ENCODE peak calls at places on chromosome 1, in six cellular contexts. One of them, this sample, is unnamed.
A peak's percentile ranks its signal among the peaks of the same experiment; 100 is the strongest.

GRCh38 chr1:227661495-227661894 is 73.6 kb downstream of the JMJD4 start:
- DNase-seq in psoas muscle: no peak
- DNase-seq in mesendoderm: peak; percentile 45
- DNase-seq in ascending aorta: no peak
- DNase-seq in naive thymus-derived CD4-positive, alpha-beta T cell: no peak
- DNase-seq in adipocyte: no peak
- DNase-seq in this sample: no peak

GRCh38 chr1:156491151-156491949 is 9.2 kb downstream of the MEF2D start:
- DNase-seq in psoas muscle: peak; percentile 56
- DNase-seq in adipocyte: no peak
- DNase-seq in mesendoderm: peak; percentile 45
- DNase-seq in naive thymus-derived CD4-positive, alpha-beta T cell: no peak
- DNase-seq in ascending aorta: no peak
- DNase-seq in this sample: no peak

GRCh38 chr1:233689748-233690254 is 75.9 kb downstream of the KCNK1 start:
- DNase-seq in mesendoderm: no peak
- DNase-seq in naive thymus-derived CD4-positive, alpha-beta T cell: no peak
- DNase-seq in ascending aorta: no peak
- DNase-seq in psoas muscle: no peak
- DNase-seq in adipocyte: no peak
- DNase-seq in this sample: no peak

GRCh38 chr1:115476616-115477015 is 138.6 kb upstream of the NGF start:
- DNase-seq in ascending aorta: no peak
- DNase-seq in naive thymus-derived CD4-positive, alpha-beta T cell: no peak
- DNase-seq in adipocyte: no peak
- DNase-seq in psoas muscle: no peak
- DNase-seq in mesendoderm: peak; percentile 22
- DNase-seq in this sample: no peak

GRCh38 chr1:74396942-74397341 is 115.5 kb downstream of the LRRC53 start:
- DNase-seq in adipocyte: no peak
- DNase-seq in ascending aorta: no peak
- DNase-seq in psoas muscle: peak; percentile 59
- DNase-seq in naive thymus-derived CD4-positive, alpha-beta T cell: no peak
- DNase-seq in mesendoderm: no peak
- DNase-seq in this sample: no peak

GRCh38 chr1:183871142-183871541 is 66.2 kb downstream of the RGL1 start:
- DNase-seq in naive thymus-derived CD4-positive, alpha-beta T cell: no peak
- DNase-seq in ascending aorta: no peak
- DNase-seq in mesendoderm: peak; percentile 44
- DNase-seq in psoas muscle: no peak
- DNase-seq in adipocyte: peak; percentile 48
- DNase-seq in this sample: no peak

GRCh38 chr1:86782482-86782881 is 78.1 kb downstream of the SH3GLB1 start:
- DNase-seq in adipocyte: no peak
- DNase-seq in psoas muscle: no peak
- DNase-seq in naive thymus-derived CD4-positive, alpha-beta T cell: no peak
- DNase-seq in mesendoderm: no peak
- DNase-seq in ascending aorta: no peak
- DNase-seq in this sample: no peak

GRCh38 chr1:101438359-101438758 is 201.5 kb downstream of the S1PR1 start:
- DNase-seq in ascending aorta: no peak
- DNase-seq in naive thymus-derived CD4-positive, alpha-beta T cell: no peak
- DNase-seq in adipocyte: peak; percentile 15
- DNase-seq in mesendoderm: peak; percentile 31
- DNase-seq in psoas muscle: no peak
- DNase-seq in this sample: peak; percentile 8

GRCh38 chr1:162823231-162823630 is 32.7 kb downstream of the HSD17B7 start:
- DNase-seq in mesendoderm: no peak
- DNase-seq in adipocyte: no peak
- DNase-seq in psoas muscle: no peak
- DNase-seq in ascending aorta: no peak
- DNase-seq in naive thymus-derived CD4-positive, alpha-beta T cell: no peak
- DNase-seq in this sample: no peak

GRCh38 chr1:10791117-10791951 is 5.1 kb downstream of the CASZ1 start:
- DNase-seq in adipocyte: no peak
- DNase-seq in psoas muscle: no peak
- DNase-seq in mesendoderm: peak; percentile 22
- DNase-seq in ascending aorta: no peak
- DNase-seq in naive thymus-derived CD4-positive, alpha-beta T cell: no peak
- DNase-seq in this sample: no peak

GRCh38 chr1:94239796-94240195 is 2.4 kb upstream of the ARHGAP29 start:
- DNase-seq in ascending aorta: no peak
- DNase-seq in adipocyte: no peak
- DNase-seq in naive thymus-derived CD4-positive, alpha-beta T cell: no peak
- DNase-seq in psoas muscle: no peak
- DNase-seq in mesendoderm: peak; percentile 8
- DNase-seq in this sample: no peak

GRCh38 chr1:94243665-94244064 is 6.3 kb upstream of the ARHGAP29 start:
- DNase-seq in naive thymus-derived CD4-positive, alpha-beta T cell: no peak
- DNase-seq in adipocyte: no peak
- DNase-seq in psoas muscle: no peak
- DNase-seq in mesendoderm: no peak
- DNase-seq in ascending aorta: no peak
- DNase-seq in this sample: no peak

GRCh38 chr1:94244816-94245215 is 7.4 kb upstream of the ARHGAP29 start:
- DNase-seq in adipocyte: no peak
- DNase-seq in psoas muscle: no peak
- DNase-seq in naive thymus-derived CD4-positive, alpha-beta T cell: no peak
- DNase-seq in mesendoderm: no peak
- DNase-seq in ascending aorta: no peak
- DNase-seq in this sample: no peak

GRCh38 chr1:94237291-94238226 is at the start of gene ARHGAP29:
- DNase-seq in naive thymus-derived CD4-positive, alpha-beta T cell: peak; percentile 6
- DNase-seq in psoas muscle: peak; percentile 92
- DNase-seq in mesendoderm: peak; percentile 95
- DNase-seq in adipocyte: peak; percentile 89
- DNase-seq in ascending aorta: peak; percentile 86
- DNase-seq in this sample: peak; percentile 75

DNA sequence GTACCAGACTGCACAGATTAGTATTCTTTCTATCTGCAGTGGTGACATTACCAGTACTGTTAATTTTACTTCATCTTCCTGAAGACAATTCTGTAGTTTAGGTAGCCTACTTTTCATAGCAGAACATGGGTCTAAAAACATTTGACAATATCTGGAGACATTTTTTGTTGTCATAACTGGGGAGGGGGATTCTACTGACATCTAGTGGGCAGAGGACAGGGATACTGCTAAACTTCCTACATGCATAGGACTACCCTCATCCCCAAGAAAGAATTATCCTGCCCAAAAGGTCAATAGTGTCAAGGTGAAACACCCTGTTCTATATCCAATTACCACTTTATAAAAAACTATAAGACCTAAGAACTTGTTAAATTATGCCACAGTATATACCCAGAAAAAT is 3.4 kb upstream of the ARHGAP29 start:
- DNase-seq in ascending aorta: no peak
- DNase-seq in mesendoderm: peak; percentile 63
- DNase-seq in psoas muscle: no peak
- DNase-seq in adipocyte: no peak
- DNase-seq in naive thymus-derived CD4-positive, alpha-beta T cell: no peak
- DNase-seq in this sample: no peak
- H3K27me3 ChIP-seq in ascending aorta: no peaks in the 10 kb centered on the region
- H3K27me3 ChIP-seq in mesendoderm: no peaks in the 10 kb centered on the region
- H3K27me3 ChIP-seq in psoas muscle: no peaks in the 10 kb centered on the region
- H3K27me3 ChIP-seq in adipocyte: no peaks in the 10 kb centered on the region
- H3K27me3 ChIP-seq in naive thymus-derived CD4-positive, alpha-beta T cell: no peaks in the 10 kb centered on the region
- H3K27me3 ChIP-seq in this sample: peaks cover 37% of the 10 kb centered on the region

GRCh38 chr1:5597171-5597864 is 394.9 kb downstream of the NPHP4 start:
- DNase-seq in psoas muscle: no peak
- DNase-seq in ascending aorta: peak; percentile 42
- DNase-seq in adipocyte: no peak
- DNase-seq in naive thymus-derived CD4-positive, alpha-beta T cell: no peak
- DNase-seq in mesendoderm: no peak
- DNase-seq in this sample: no peak

GRCh38 chr1:5590717-5591116 is 401.5 kb downstream of the NPHP4 start:
- DNase-seq in ascending aorta: no peak
- DNase-seq in adipocyte: no peak
- DNase-seq in mesendoderm: no peak
- DNase-seq in naive thymus-derived CD4-positive, alpha-beta T cell: no peak
- DNase-seq in psoas muscle: no peak
- DNase-seq in this sample: no peak

GRCh38 chr1:5595531-5596170 is 396.6 kb downstream of the NPHP4 start:
- DNase-seq in mesendoderm: no peak
- DNase-seq in adipocyte: no peak
- DNase-seq in naive thymus-derived CD4-positive, alpha-beta T cell: no peak
- DNase-seq in psoas muscle: no peak
- DNase-seq in ascending aorta: peak; percentile 45
- DNase-seq in this sample: no peak

GRCh38 chr1:5596651-5597050 is 395.6 kb downstream of the NPHP4 start:
- DNase-seq in ascending aorta: peak; percentile 50
- DNase-seq in psoas muscle: no peak
- DNase-seq in mesendoderm: no peak
- DNase-seq in naive thymus-derived CD4-positive, alpha-beta T cell: no peak
- DNase-seq in adipocyte: no peak
- DNase-seq in this sample: no peak

GRCh38 chr1:5594056-5594956 is 397.9 kb downstream of the NPHP4 start:
- DNase-seq in psoas muscle: no peak
- DNase-seq in mesendoderm: no peak
- DNase-seq in ascending aorta: no peak
- DNase-seq in naive thymus-derived CD4-positive, alpha-beta T cell: no peak
- DNase-seq in adipocyte: no peak
- DNase-seq in this sample: no peak
- H3K27me3 ChIP-seq in psoas muscle: no peaks in the 10 kb centered on the region
- H3K27me3 ChIP-seq in mesendoderm: no peaks in the 10 kb centered on the region
- H3K27me3 ChIP-seq in ascending aorta: no peaks in the 10 kb centered on the region
- H3K27me3 ChIP-seq in naive thymus-derived CD4-positive, alpha-beta T cell: no peaks in the 10 kb centered on the region
- H3K27me3 ChIP-seq in adipocyte: peaks cover 8% of the 10 kb centered on the region
- H3K27me3 ChIP-seq in this sample: peaks cover 77% of the 10 kb centered on the region

GRCh38 chr1:200028586-200029034 is 1.1 kb downstream of the NR5A2 start:
- DNase-seq in ascending aorta: no peak
- DNase-seq in adipocyte: peak; percentile 42
- DNase-seq in psoas muscle: no peak
- DNase-seq in mesendoderm: peak; percentile 30
- DNase-seq in naive thymus-derived CD4-positive, alpha-beta T cell: no peak
- DNase-seq in this sample: no peak

GRCh38 chr1:200029624-200030074 is 2.1 kb downstream of the NR5A2 start:
- DNase-seq in naive thymus-derived CD4-positive, alpha-beta T cell: no peak
- DNase-seq in psoas muscle: no peak
- DNase-seq in adipocyte: no peak
- DNase-seq in ascending aorta: no peak
- DNase-seq in mesendoderm: no peak
- DNase-seq in this sample: no peak

GRCh38 chr1:200030791-200031190 is 3.3 kb downstream of the NR5A2 start:
- DNase-seq in mesendoderm: no peak
- DNase-seq in adipocyte: no peak
- DNase-seq in psoas muscle: no peak
- DNase-seq in naive thymus-derived CD4-positive, alpha-beta T cell: no peak
- DNase-seq in ascending aorta: no peak
- DNase-seq in this sample: no peak

GRCh38 chr1:200027264-200027823 is at the start of gene NR5A2:
- DNase-seq in psoas muscle: no peak
- DNase-seq in naive thymus-derived CD4-positive, alpha-beta T cell: no peak
- DNase-seq in adipocyte: no peak
- DNase-seq in mesendoderm: peak; percentile 55
- DNase-seq in ascending aorta: no peak
- DNase-seq in this sample: no peak

DNA sequence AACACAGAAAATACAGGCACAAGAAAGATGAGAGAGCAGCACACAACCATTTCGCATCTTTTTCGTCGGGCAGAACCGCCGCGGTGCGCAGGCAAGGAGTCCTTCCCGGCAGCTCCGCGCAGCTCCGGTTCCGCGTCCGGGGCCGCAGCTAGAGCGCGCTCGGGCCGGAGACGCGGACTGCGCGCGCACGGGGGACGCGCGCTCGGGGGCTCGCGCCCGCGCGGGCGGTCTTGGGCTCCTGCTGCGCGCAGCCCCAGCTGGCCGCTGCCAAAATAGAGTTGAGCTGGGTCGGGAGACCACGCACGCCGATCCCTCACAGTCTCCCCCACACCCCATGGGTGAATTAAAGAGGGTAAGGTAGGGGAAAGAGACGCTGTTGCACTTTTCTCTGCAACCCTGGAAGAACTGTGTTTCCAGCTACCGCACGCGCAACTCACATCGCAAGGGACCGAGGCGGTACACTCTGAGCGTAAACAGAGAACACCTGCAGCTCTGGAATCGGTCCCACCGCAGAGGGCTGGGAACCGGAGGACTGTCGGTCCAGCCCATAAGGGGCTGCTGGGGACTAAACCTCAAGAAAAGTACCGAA is 1.6 kb downstream of the NR5A2 start:
- DNase-seq in ascending aorta: no peak
- DNase-seq in psoas muscle: no peak
- DNase-seq in naive thymus-derived CD4-positive, alpha-beta T cell: no peak
- DNase-seq in adipocyte: peak; percentile 81
- DNase-seq in mesendoderm: peak; percentile 47
- DNase-seq in this sample: peak; percentile 72
- H3K27me3 ChIP-seq in ascending aorta: no peaks in the 10 kb centered on the region
- H3K27me3 ChIP-seq in psoas muscle: no peaks in the 10 kb centered on the region
- H3K27me3 ChIP-seq in naive thymus-derived CD4-positive, alpha-beta T cell: peaks cover 3% of the 10 kb centered on the region
- H3K27me3 ChIP-seq in adipocyte: peaks cover 53% of the 10 kb centered on the region
- H3K27me3 ChIP-seq in mesendoderm: peaks cover 18% of the 10 kb centered on the region
- H3K27me3 ChIP-seq in this sample: peaks cover 14% of the 10 kb centered on the region

GRCh38 chr1:201050515-201051277 is 27.2 kb upstream of the KIF21B start:
- DNase-seq in naive thymus-derived CD4-positive, alpha-beta T cell: no peak
- DNase-seq in adipocyte: peak; percentile 40
- DNase-seq in ascending aorta: no peak
- DNase-seq in mesendoderm: no peak
- DNase-seq in psoas muscle: no peak
- DNase-seq in this sample: no peak

GRCh38 chr1:201051399-201051798 is 27.9 kb upstream of the KIF21B start:
- DNase-seq in naive thymus-derived CD4-positive, alpha-beta T cell: no peak
- DNase-seq in psoas muscle: no peak
- DNase-seq in ascending aorta: no peak
- DNase-seq in mesendoderm: no peak
- DNase-seq in adipocyte: no peak
- DNase-seq in this sample: no peak

GRCh38 chr1:201048521-201048920 is 25.0 kb upstream of the KIF21B start:
- DNase-seq in psoas muscle: peak; percentile 49
- DNase-seq in ascending aorta: no peak
- DNase-seq in mesendoderm: no peak
- DNase-seq in adipocyte: no peak
- DNase-seq in naive thymus-derived CD4-positive, alpha-beta T cell: no peak
- DNase-seq in this sample: no peak

GRCh38 chr1:201053155-201053860 is 29.8 kb upstream of the KIF21B start:
- DNase-seq in psoas muscle: no peak
- DNase-seq in naive thymus-derived CD4-positive, alpha-beta T cell: no peak
- DNase-seq in mesendoderm: peak; percentile 16
- DNase-seq in ascending aorta: no peak
- DNase-seq in adipocyte: no peak
- DNase-seq in this sample: no peak

DNA sequence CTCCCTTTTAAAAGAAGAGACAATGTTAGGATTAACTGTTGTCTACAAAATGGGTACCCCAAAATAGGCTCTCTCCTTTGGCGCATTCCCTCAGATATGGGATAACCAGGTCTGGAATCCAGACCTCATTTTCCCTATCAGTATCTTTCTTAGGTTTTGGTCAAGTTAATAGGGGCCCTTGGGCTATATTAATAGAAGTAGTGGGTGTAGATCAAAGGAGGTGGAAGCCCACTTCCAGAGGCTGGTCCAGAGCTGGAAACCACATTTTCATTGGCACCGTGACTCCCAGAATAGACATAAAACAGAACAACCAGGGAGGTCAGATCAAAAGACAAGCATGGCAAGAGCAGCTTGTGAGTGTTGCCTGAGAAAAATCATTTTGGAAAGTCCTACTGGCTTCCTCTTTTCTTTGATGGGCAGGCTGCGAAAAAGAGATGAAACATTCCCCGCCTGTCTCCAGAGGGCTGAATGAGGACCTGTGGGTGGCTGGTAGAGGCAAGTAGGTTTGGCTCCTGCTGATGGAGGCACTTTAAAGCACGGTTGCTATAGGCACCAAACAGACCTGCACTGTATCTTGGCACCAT is 25.8 kb upstream of the KIF21B start:
- DNase-seq in ascending aorta: no peak
- DNase-seq in psoas muscle: no peak
- DNase-seq in adipocyte: no peak
- DNase-seq in naive thymus-derived CD4-positive, alpha-beta T cell: no peak
- DNase-seq in mesendoderm: no peak
- DNase-seq in this sample: no peak
- H3K27me3 ChIP-seq in ascending aorta: no peaks in the 10 kb centered on the region
- H3K27me3 ChIP-seq in psoas muscle: no peaks in the 10 kb centered on the region
- H3K27me3 ChIP-seq in adipocyte: peaks cover 67% of the 10 kb centered on the region
- H3K27me3 ChIP-seq in naive thymus-derived CD4-positive, alpha-beta T cell: no peaks in the 10 kb centered on the region
- H3K27me3 ChIP-seq in mesendoderm: no peaks in the 10 kb centered on the region
- H3K27me3 ChIP-seq in this sample: no peaks in the 10 kb centered on the region

This sample was measured in MM.1S.